ENCODE peak calls at places on chromosomes 2 and 18, in eight cellular contexts. F is DND-41; E is tibial artery; V is central memory CD8-positive, alpha-beta T cell; T is nucleus accumbens; S is left ventricle myocardium superior; M is mesendoderm; W is activated CD4-positive, alpha-beta T cell treated with anti-CD3 and anti-CD28 coated beads for 24 hours. P is an unnamed sample.

GRCh38 chr2:36695746-36696415 is 626 bp upstream of the VIT start:
- DNase-seq in M (peak; percentile 69), S (no peak), T (no peak), W (no peak), E (no peak), F (no peak), V (no peak), P (no peak)

GRCh38 chr2:24179683-24180082 is 4.8 kb downstream of the FAM228A start:
- DNase-seq in S (no peak), W (no peak), M (no peak), F (peak; percentile 8), V (no peak), E (no peak), T (no peak), P (peak; percentile 20)

GRCh38 chr2:168948621-168949212 is 47.6 kb downstream of the G6PC2 start:
- DNase-seq in W (no peak), F (no peak), E (no peak), S (no peak), V (no peak), M (peak; percentile 31), T (no peak), P (no peak)

GRCh38 chr2:139099721-139100120 is 319.5 kb upstream of the NXPH2 start:
- DNase-seq in F (no peak), T (no peak), S (no peak), V (no peak), W (no peak), M (no peak), E (no peak), P (no peak)

GRCh38 chr2:173397539-173397938 is 42.9 kb downstream of the CDCA7 start:
- DNase-seq in F (no peak), T (no peak), E (no peak), S (no peak), M (peak; percentile 53), V (no peak), W (no peak), P (no peak)

GRCh38 chr2:231117148-231117547 is 7.7 kb downstream of the HTR2B start:
- DNase-seq in S (no peak), V (no peak), T (no peak), E (no peak), W (no peak), M (no peak), F (no peak), P (no peak)

GRCh38 chr18:79678665-79679551 is 695 bp upstream of the CTDP1 start:
- DNase-seq in T (peak; percentile 99), F (peak; percentile 99), W (peak; percentile 97), E (peak; percentile 99), S (peak; percentile 99), V (peak; percentile 95), M (peak; percentile 100), P (peak; percentile 99)

GRCh38 chr2:194556639-194557038 is 1100.4 kb upstream of the SLC39A10 start:
- DNase-seq in M (no peak), E (no peak), S (no peak), F (no peak), W (no peak), T (no peak), V (no peak), P (no peak)

GRCh38 chr18:48817021-48817461 is 133.7 kb downstream of the SMAD7 start:
- DNase-seq in F (no peak), W (no peak), V (no peak), M (no peak), S (no peak), E (peak; percentile 11), T (no peak), P (no peak)

GRCh38 chr2:241890524-241891235 is 21.2 kb downstream of the RTP5 start:
- DNase-seq in S (peak; percentile 18), F (no peak), V (no peak), M (no peak), W (no peak), T (no peak), E (no peak), P (no peak)

GRCh38 chr2:191617589-191617988 is 60.3 kb upstream of the NABP1 start:
- DNase-seq in S (no peak), T (no peak), W (no peak), E (no peak), F (peak; percentile 67), M (no peak), V (no peak), P (peak; percentile 64)

GRCh38 chr2:159859583-159859982 is 61.6 kb upstream of the CD302 start:
- DNase-seq in V (no peak), E (no peak), S (no peak), M (no peak), T (no peak), F (no peak), W (no peak), P (no peak)

GRCh38 chr2:82494744-82495143 is 1964.3 kb downstream of the SUCLG1 start:
- DNase-seq in V (no peak), W (no peak), E (no peak), S (no peak), T (no peak), F (no peak), M (no peak), P (no peak)